ENCODE peak calls at places on chromosomes 2 and 18, in seven cellular contexts. Y is SJSA1, I is GM12865, S is adrenal gland, M is cardiac muscle cell, K is AG09309, N is AG04450. E is an unnamed sample.

GRCh38 chr2:224890407-224890806 is 151.9 kb downstream of the DOCK10 start:
- DNase-seq in Y (peak), I (no peak), S (no peak), M (no peak), K (no peak), N (no peak), E (no peak)

GRCh38 chr2:156435725-156436476 is at the start of gene GPD2:
- DNase-seq in Y (peak), I (peak), S (peak), M (peak), K (peak), N (peak), E (peak)

GRCh38 chr2:180987146-180987545 is 6.7 kb downstream of the UBE2E3 start:
- DNase-seq in Y (no peak), I (no peak), S (no peak), M (no peak), K (no peak), N (no peak), E (no peak)

GRCh38 chr2:12787891-12788783 is 71.4 kb downstream of the TRIB2 start:
- DNase-seq in Y (peak), I (no peak), S (no peak), M (peak), K (peak), N (no peak), E (peak)

GRCh38 chr2:19861771-19862170 is 40.0 kb downstream of the TTC32 start:
- DNase-seq in Y (no peak), I (no peak), S (no peak), M (no peak), K (no peak), N (no peak), E (no peak)

GRCh38 chr2:204453730-204454167 is 91.5 kb upstream of the PARD3B start:
- DNase-seq in Y (peak), I (no peak), S (no peak), M (peak), K (no peak), N (no peak), E (no peak)

GRCh38 chr2:159460227-159460626 is 156.1 kb downstream of the BAZ2B start:
- DNase-seq in Y (no peak), I (no peak), S (no peak), M (no peak), K (no peak), N (no peak), E (no peak)

GRCh38 chr2:205073433-205074020 is 528.3 kb downstream of the PARD3B start:
- DNase-seq in Y (no peak), I (no peak), S (no peak), M (no peak), K (no peak), N (no peak), E (no peak)

GRCh38 chr18:62505669-62506494 is 16.9 kb upstream of the ZCCHC2 start:
- DNase-seq in Y (peak), I (peak), S (no peak), M (no peak), K (no peak), N (no peak), E (no peak)

GRCh38 chr2:166184789-166185188 is 57.0 kb upstream of the SCN1A start:
- DNase-seq in Y (no peak), I (no peak), S (no peak), M (no peak), K (no peak), N (no peak), E (no peak)

GRCh38 chr2:20190862-20191713 is 33.8 kb downstream of the SDC1 start:
- DNase-seq in Y (no peak), I (peak), S (no peak), M (peak), K (no peak), N (peak), E (no peak)

GRCh38 chr2:181724662-181725061 is 44.3 kb upstream of the NEUROD1 start:
- DNase-seq in Y (no peak), I (no peak), S (no peak), M (no peak), K (no peak), N (no peak), E (no peak)

GRCh38 chr2:64331430-64331700 is 122.6 kb upstream of the LGALSL start:
- DNase-seq in Y (no peak), I (no peak), S (no peak), M (no peak), K (no peak), N (no peak), E (no peak)

GRCh38 chr2:64330281-64330680 is 123.7 kb upstream of the LGALSL start:
- DNase-seq in Y (no peak), I (no peak), S (no peak), M (no peak), K (no peak), N (no peak), E (peak)

GRCh38 chr2:64331846-64332245 is 122.1 kb upstream of the LGALSL start:
- DNase-seq in Y (no peak), I (no peak), S (no peak), M (no peak), K (no peak), N (no peak), E (no peak)

GRCh38 chr2:64329848-64330247 is 124.1 kb upstream of the LGALSL start:
- DNase-seq in Y (no peak), I (no peak), S (peak), M (peak), K (no peak), N (no peak), E (no peak)

DNA sequence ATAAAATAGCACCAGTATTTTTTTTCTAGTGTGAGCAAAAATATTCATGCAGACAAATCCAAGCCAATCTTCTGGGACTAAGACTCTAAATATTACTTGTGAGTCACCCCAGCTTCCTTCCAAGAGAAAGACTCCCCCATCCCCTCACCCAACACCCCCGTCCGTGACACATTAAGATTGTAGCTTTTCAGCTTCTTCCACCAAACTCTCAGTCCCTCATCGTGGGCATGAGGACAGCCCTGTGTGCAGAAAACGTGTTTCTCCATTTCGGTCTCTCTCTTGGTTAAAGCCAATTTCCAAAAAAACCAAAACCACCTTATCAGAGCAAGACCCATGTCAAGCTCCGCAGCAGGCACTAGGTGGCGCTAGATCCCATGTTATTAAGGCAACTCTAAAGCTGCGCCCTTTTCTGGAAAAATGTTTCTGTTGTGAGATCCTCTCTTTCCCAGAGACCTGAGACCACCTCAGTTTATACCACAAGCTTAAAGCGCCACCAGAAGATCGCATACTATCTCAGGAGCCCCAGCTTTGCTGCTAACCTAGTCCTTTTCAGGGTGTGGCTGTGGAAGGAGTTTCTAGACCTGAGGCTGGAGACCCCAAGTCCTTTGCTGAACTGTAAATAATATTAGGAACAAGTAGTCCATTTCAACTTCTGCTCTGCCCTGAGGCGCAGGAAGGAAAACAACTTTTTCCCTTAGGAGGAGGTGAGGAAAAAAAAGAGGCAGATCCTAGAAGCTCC is 123.1 kb upstream of the LGALSL start:
- DNase-seq in Y (peak), I (peak), S (peak), M (peak), K (peak), N (peak), E (peak)
- H3K4me3 ChIP-seq in Y (no peak), I (no peak), S (no peak), M (no peak), K (peak), N (peak), E (peak)

DNA sequence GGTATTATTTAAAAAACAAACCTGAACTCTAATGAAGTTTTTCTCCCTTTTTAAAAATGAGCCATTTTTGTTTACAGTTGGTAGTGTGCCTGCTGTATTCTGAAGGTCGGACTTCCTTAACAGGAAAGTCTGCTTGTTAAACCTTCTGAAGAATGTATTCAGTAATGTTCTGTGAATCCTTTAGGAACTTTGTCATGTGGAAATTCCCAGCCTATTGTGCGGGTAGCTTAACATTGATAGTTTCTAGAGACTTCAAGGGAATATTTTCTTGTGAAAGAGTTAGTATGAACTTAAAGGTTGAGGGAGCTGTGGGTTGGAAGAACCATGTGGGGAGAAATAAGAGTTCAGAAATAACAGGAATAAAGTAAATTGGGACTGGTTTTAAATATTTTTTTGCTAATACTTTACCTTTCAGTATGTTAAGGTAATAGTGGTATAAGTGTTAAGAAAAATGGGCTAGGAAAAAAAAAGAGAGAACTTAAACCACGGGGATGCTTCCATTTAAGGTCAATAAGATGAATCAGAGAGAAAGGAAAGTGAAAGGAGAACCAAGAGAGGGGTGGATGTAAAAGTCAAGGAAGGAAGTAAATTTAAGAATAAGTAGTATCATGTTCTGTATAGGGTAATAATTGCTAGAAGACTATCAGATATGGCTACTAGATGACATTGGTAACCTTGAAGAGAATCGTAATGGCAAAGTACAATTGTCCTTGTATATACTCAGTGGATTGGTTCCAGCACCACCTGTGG is 90.5 kb downstream of the PMS1 start:
- DNase-seq in Y (peak), I (peak), S (no peak), M (no peak), K (no peak), N (no peak), E (no peak)
- H3K4me3 ChIP-seq in Y (no peak), I (no peak), S (no peak), M (no peak), K (no peak), N (no peak), E (no peak)

DNA sequence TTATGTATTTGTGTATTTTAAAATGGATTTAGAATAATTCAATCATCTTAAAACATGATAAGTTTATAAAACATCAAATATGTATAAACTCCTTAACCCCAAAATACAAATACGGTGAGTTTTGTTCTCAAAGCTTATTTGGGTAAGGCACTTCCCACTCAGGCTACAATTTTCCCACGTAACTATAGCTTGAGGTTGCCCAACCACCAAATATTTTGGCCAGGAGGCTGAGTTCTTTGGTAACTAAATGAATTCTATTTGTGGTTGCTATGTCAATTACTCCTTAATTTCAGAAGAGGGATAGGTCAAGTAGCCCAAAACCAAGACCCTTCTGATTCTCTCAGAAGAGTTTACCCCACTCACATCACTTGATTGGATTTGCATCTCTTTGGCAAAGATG is 70.4 kb downstream of the MYL12B start:
- DNase-seq in Y (no peak), I (no peak), S (no peak), M (peak), K (no peak), N (no peak), E (no peak)
- H3K4me3 ChIP-seq in Y (no peak), I (no peak), S (no peak), M (no peak), K (no peak), N (no peak), E (no peak)

GRCh38 chr2:227376911-227377396 is 2.2 kb downstream of the TM4SF20 start:
- DNase-seq in Y (no peak), I (peak), S (peak), M (peak), K (no peak), N (peak), E (no peak)
- H3K4me3 ChIP-seq in Y (no peak), I (no peak), S (no peak), M (no peak), K (no peak), N (no peak), E (no peak)

E was measured in skeletal muscle cell.